ENCODE peak calls at places on chromosomes 13 and 19, in nine cellular contexts. B, L, J, R, W, E, V, Y and O are unnamed samples.

GRCh38 chr13:79455331-79455730 is 25.6 kb upstream of the NDFIP2 start:
- DNase-seq in W (no peak), B (no peak), L (no peak), E (no peak), R (no peak), V (no peak), J (no peak), Y (no peak), O (no peak)

GRCh38 chr13:83881917-83882625 is at the start of gene SLITRK1:
- DNase-seq in Y (no peak), B (peak; percentile 49), W (no peak), E (peak; percentile 63), L (no peak), R (peak; percentile 59), J (no peak), V (no peak), O (peak; percentile 53)

GRCh38 chr19:31408460-31409124 is 59.4 kb upstream of the TSHZ3 start:
- DNase-seq in E (no peak), B (no peak), L (no peak), Y (no peak), R (peak; percentile 75), J (no peak), W (no peak), V (no peak), O (peak; percentile 7)

GRCh38 chr19:2771786-2772674 is 11.0 kb downstream of the SGTA start:
- DNase-seq in W (no peak), Y (no peak), L (no peak), R (no peak), B (no peak), E (no peak), J (no peak), V (no peak), O (no peak)

GRCh38 chr19:53333071-53333465 is 481 bp upstream of the ZNF845 start:
- DNase-seq in V (no peak), J (peak; percentile 14), B (peak; percentile 54), Y (peak; percentile 15), E (no peak), W (peak; percentile 14), L (peak; percentile 11), R (no peak), O (no peak)

GRCh38 chr13:70723732-70724131 is 615.5 kb upstream of the KLHL1 start:
- DNase-seq in R (no peak), L (no peak), B (no peak), J (no peak), E (no peak), V (no peak), W (no peak), Y (no peak), O (peak; percentile 5)

GRCh38 chr13:27079421-27079958 is 92.1 kb downstream of the USP12 start:
- DNase-seq in Y (no peak), B (no peak), W (no peak), J (no peak), R (peak; percentile 37), V (no peak), E (no peak), L (no peak), O (no peak)

GRCh38 chr19:33403221-33403972 is 29.9 kb downstream of the CEBPG start:
- DNase-seq in W (no peak), Y (no peak), L (no peak), R (peak; percentile 10), J (no peak), E (no peak), B (no peak), V (no peak), O (no peak)

GRCh38 chr19:30159636-30160035 is 212.5 kb upstream of the ZNF536 start:
- DNase-seq in L (no peak), B (no peak), V (no peak), E (no peak), W (no peak), Y (no peak), J (no peak), R (no peak), O (no peak)

GRCh38 chr13:98416408-98416807 is 160.5 kb downstream of the STK24 start:
- DNase-seq in J (no peak), R (no peak), W (no peak), E (no peak), V (no peak), Y (no peak), B (no peak), L (no peak), O (no peak)

GRCh38 chr13:112092453-112092852 is 25.5 kb downstream of the SOX1 start:
- DNase-seq in L (no peak), W (no peak), V (no peak), E (no peak), R (no peak), Y (no peak), J (no peak), B (no peak), O (no peak)

GRCh38 chr13:64925284-64925683 is 2304.9 kb downstream of the PCDH9 start:
- DNase-seq in J (no peak), Y (no peak), B (no peak), V (no peak), E (no peak), L (no peak), R (no peak), W (no peak), O (peak; percentile 21)

GRCh38 chr13:47289578-47289977 is 392.7 kb upstream of the HTR2A start:
- DNase-seq in R (peak; percentile 69), L (no peak), B (no peak), E (no peak), V (no peak), W (no peak), J (no peak), Y (no peak), O (no peak)

GRCh38 chr13:35720290-35720689 is 243.8 kb upstream of the MAB21L1 start:
- DNase-seq in V (no peak), J (no peak), L (no peak), E (no peak), B (no peak), R (no peak), Y (no peak), W (no peak), O (peak; percentile 23)

DNA sequence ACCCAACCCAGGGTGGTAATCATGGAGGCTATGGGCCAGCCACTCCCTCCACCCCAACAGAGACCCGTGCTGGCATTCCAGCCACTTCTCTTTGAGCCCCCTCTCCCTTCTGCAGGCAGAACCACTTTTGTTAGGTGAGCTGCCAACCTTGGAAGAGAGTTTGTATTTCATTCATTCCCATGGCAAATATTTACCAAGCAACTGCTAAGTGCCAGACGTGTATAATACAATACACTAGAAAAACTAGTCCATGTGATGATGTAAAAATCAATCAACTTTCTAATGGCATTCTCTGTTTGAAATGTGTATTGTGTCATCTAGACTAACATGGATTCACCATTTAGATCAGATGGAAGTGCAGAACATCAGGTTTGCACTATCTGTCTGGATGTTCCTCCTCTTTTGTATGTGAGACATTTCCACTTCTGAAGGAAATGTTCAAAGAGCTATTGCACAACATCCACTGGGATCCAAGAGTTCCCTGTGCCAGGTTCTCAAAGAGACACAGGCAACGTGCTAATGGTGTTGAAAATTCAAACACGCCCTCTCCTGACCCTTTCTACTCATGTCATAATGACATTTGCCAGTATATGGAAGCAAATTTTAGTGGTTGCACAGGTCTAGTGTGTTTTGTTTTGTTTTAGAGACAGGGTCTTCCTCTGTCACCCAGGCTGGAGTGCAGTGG is 5.4 kb downstream of the MLNR start:
- DNase-seq in R (no peak), Y (no peak), B (no peak), L (peak; percentile 79), W (no peak), E (no peak), V (no peak), J (no peak), O (peak; percentile 71)
- TF ChIP-seq CTCF in R (no peak), Y (no peak), B (no peak), L (no peak), W (no peak), E (no peak), V (no peak), J (no peak), O (no peak)

DNA sequence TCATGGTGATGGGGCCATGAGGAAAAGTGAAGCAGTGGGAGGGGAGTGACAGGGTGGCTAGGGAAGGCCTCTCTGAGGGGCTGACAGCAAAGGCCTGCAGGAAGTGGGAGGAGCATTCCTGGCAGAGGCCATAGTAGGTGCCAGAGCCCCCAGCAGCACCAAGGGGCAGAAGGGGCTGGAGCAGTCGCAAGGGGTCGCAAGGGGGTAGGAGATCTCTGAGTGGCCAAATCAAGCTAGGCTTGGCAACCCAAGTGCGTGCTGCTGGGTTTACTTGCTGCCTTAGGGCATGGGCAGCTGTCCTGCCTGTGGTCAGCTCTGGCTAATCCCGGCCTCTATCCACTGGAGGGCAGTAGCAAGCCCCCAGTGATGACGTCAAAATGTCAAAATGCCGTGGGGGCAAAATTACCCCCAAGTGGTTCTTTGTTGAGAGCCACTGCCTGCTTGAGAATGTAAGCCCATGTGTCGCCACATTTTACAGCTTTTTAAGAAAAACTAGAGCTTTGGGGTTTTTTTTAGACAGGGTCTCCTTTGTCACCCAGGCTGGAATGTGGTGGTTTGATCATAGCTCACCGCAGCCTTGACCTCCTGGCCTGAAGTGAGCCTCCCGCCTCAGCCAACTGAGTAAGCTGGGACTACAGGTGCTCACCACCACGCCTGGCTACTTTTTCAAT is 11.8 kb downstream of the CCDC97 start:
- DNase-seq in W (peak; percentile 40), R (no peak), Y (no peak), E (no peak), B (peak; percentile 24), J (peak; percentile 95), V (no peak), L (no peak), O (peak; percentile 46)
- TF ChIP-seq CTCF in W (peak; percentile 73), R (peak; percentile 83), Y (peak; percentile 71), E (no peak), B (peak; percentile 38), J (peak; percentile 88), V (peak; percentile 82), L (peak; percentile 35), O (peak; percentile 55)

DNA sequence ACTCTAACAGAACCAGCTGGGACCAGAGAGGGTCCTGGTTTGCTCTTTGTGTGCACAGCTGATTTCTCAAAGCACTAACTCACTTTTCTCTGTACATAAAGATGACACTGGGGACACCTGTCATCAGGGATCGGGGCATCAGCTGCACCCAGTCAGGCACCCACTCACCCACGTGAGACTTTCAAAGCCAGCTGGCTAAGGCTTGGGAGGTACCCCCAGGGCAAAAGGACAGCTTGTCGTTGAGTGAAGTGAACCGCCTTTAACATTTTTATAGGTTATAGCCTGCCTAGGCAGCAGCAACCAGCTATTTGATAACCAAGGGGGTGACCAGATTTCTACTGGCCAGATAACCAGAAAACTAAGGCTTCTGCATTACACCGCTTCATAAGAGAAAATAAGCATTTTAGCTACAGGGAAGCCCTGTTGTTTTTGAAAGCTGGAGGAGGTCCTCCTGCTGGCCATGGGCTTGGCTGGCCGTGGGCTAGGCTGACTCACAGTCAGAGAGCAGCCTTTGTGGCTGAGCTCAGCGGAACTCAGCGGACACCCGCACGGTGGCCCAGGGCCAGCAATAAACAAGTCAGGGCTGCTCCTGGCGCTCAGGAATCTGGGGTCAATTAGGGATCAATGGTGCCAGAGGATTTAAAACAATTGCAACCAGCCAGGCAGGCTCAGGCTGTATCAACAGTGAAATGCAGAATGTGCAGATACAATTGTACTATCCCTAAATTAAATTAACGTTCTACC is 57.1 kb downstream of the ALOX5AP start:
- DNase-seq in W (no peak), J (peak; percentile 33), E (no peak), R (peak; percentile 94), L (no peak), Y (peak; percentile 38), V (peak; percentile 47), B (no peak), O (peak; percentile 92)
- TF ChIP-seq CTCF in W (no peak), J (no peak), E (no peak), R (peak; percentile 63), L (no peak), Y (peak; percentile 49), V (peak; percentile 26), B (no peak), O (peak; percentile 42)

GRCh38 chr19:56748443-56748842 is 76.9 kb upstream of the ZNF835 start:
- DNase-seq in E (no peak), Y (no peak), B (peak; percentile 4), V (no peak), L (peak; percentile 12), R (no peak), J (no peak), W (peak; percentile 11), O (peak; percentile 3)
- TF ChIP-seq CTCF in E (no peak), Y (peak; percentile 25), B (peak; percentile 41), V (peak; percentile 36), L (peak; percentile 22), R (peak; percentile 21), J (no peak), W (peak; percentile 77), O (no peak)